ENCODE peak calls at places on chromosomes 13 and 19, in seven cellular contexts. O is left ventricle myocardium inferior; V is fibroblast of pulmonary artery; I is activated CD4-positive, CD25-positive, alpha-beta regulatory T cell treated with anti-CD3 and anti-CD28 coated beads, Interleukin-2, amount 50 U/mL, for 16 hours; X is T-cell; G is GOT3; Q is osteocyte. S is an unnamed sample.

GRCh38 chr13:77358001-77358400 is 31.1 kb upstream of the MYCBP2 start:
- DNase-seq in G (no peak), V (no peak), Q (no peak), I (no peak), X (no peak), O (no peak), S (no peak)

GRCh38 chr13:109737606-109738005 is 48.8 kb downstream of the IRS2 start:
- DNase-seq in X (no peak), Q (no peak), G (no peak), O (no peak), I (no peak), V (no peak), S (no peak)

GRCh38 chr13:59706101-59706976 is 457.4 kb downstream of the DIAPH3 start:
- DNase-seq in Q (no peak), X (no peak), V (no peak), O (no peak), I (no peak), G (no peak), S (no peak)

GRCh38 chr13:95676775-95677563 is at the start of gene DNAJC3:
- DNase-seq in G (peak), V (peak), I (peak), O (peak), X (peak), Q (peak), S (peak)

GRCh38 chr13:113216165-113217056 is 7.0 kb downstream of the CUL4A start:
- DNase-seq in O (peak), G (peak), Q (peak), X (no peak), V (peak), I (no peak), S (peak)

GRCh38 chr19:44931541-44931940 is 10.5 kb upstream of the APOC4 start:
- DNase-seq in O (no peak), Q (no peak), I (no peak), X (no peak), V (no peak), G (no peak), S (no peak)

GRCh38 chr13:32857689-32858088 is 158.5 kb upstream of the KL start:
- DNase-seq in I (no peak), O (no peak), G (no peak), X (no peak), V (no peak), Q (peak), S (no peak)

GRCh38 chr13:29594310-29594709 is 1.2 kb downstream of the SLC7A1 start:
- DNase-seq in X (peak), I (no peak), O (no peak), Q (no peak), G (no peak), V (peak), S (no peak)

GRCh38 chr13:40598599-40598998 is 67.8 kb downstream of the FOXO1 start:
- DNase-seq in V (no peak), I (no peak), G (no peak), X (no peak), O (no peak), Q (no peak), S (no peak)

GRCh38 chr13:107421028-107421427 is 794.3 kb downstream of the LIG4 start:
- DNase-seq in V (peak), X (no peak), Q (no peak), O (no peak), G (no peak), I (no peak), S (no peak)

GRCh38 chr13:23979361-23980159 is 82.3 kb upstream of the C1QTNF9B start:
- DNase-seq in O (peak), I (no peak), G (peak), X (peak), Q (peak), V (peak), S (peak)

GRCh38 chr13:69565334-69565733 is 542.3 kb upstream of the ATXN8OS start:
- DNase-seq in I (no peak), G (no peak), X (no peak), V (no peak), Q (no peak), O (no peak), S (no peak)

GRCh38 chr13:74110053-74110452 is 24.2 kb downstream of the KLF12 start:
- DNase-seq in I (no peak), Q (no peak), G (no peak), O (peak), V (no peak), X (no peak), S (peak)

GRCh38 chr19:39553082-39553652 is 13.2 kb upstream of the EID2 start:
- DNase-seq in G (no peak), X (no peak), O (no peak), I (no peak), Q (no peak), V (no peak), S (no peak)

GRCh38 chr13:79792716-79793115 is 311.8 kb downstream of the NDFIP2 start:
- DNase-seq in I (no peak), O (no peak), Q (no peak), X (no peak), G (no peak), V (no peak), S (no peak)

GRCh38 chr19:42038675-42039074 is 31.3 kb downstream of the GRIK5 start:
- DNase-seq in O (peak), Q (no peak), V (no peak), I (no peak), X (no peak), G (no peak), S (peak)

GRCh38 chr19:31175564-31176348 is 173.5 kb downstream of the TSHZ3 start:
- DNase-seq in G (no peak), O (no peak), Q (peak), X (no peak), I (no peak), V (no peak), S (no peak)

GRCh38 chr19:17370026-17370587 is 7.0 kb downstream of the PLVAP start:
- DNase-seq in O (no peak), Q (no peak), X (no peak), V (peak), I (no peak), G (no peak), S (no peak)

GRCh38 chr13:92122454-92122853 is 724.0 kb downstream of the GPC5 start:
- DNase-seq in X (no peak), V (peak), I (no peak), G (no peak), Q (no peak), O (no peak), S (no peak)

GRCh38 chr13:31881495-31881882 is 142.2 kb downstream of the RXFP2 start:
- DNase-seq in X (no peak), G (no peak), O (no peak), Q (no peak), V (no peak), I (no peak), S (no peak)

GRCh38 chr13:94660695-94661324 is 51.5 kb downstream of the SOX21 start:
- DNase-seq in G (no peak), O (no peak), I (no peak), X (no peak), V (peak), Q (no peak), S (no peak)

GRCh38 chr19:57282011-57282636 is 1.8 kb downstream of the ZNF460 start:
- DNase-seq in X (no peak), Q (peak), O (no peak), V (no peak), I (no peak), G (no peak), S (no peak)

GRCh38 chr13:59494560-59494970 is 669.2 kb downstream of the DIAPH3 start:
- DNase-seq in Q (no peak), V (peak), O (peak), X (no peak), G (no peak), I (no peak), S (no peak)

GRCh38 chr19:3061214-3062161 is 807 bp downstream of the TLE5 start:
- DNase-seq in O (peak), G (no peak), I (peak), Q (no peak), X (peak), V (peak), S (peak)

GRCh38 chr13:105660550-105660949 is 874.9 kb downstream of the EFNB2 start:
- DNase-seq in I (no peak), Q (no peak), O (no peak), X (no peak), V (no peak), G (no peak), S (no peak)

GRCh38 chr13:38473305-38473704 is 123.7 kb downstream of the UFM1 start:
- DNase-seq in O (no peak), X (no peak), Q (no peak), I (no peak), V (no peak), G (no peak), S (no peak)

GRCh38 chr13:61316647-61317046 is 99.0 kb downstream of the PCDH20 start:
- DNase-seq in Q (no peak), V (no peak), G (no peak), I (no peak), X (no peak), O (no peak), S (no peak)

GRCh38 chr19:31718898-31719297 is 369.7 kb upstream of the TSHZ3 start:
- DNase-seq in G (no peak), V (no peak), Q (no peak), X (no peak), O (no peak), I (no peak), S (no peak)

GRCh38 chr19:39144487-39145071 is 19.0 kb downstream of the PAK4 start:
- DNase-seq in V (peak), O (no peak), Q (no peak), G (no peak), X (no peak), I (no peak), S (peak)

GRCh38 chr13:43805681-43806128 is 18.9 kb upstream of the ENOX1 start:
- DNase-seq in G (no peak), X (no peak), I (no peak), V (no peak), Q (no peak), O (no peak), S (no peak)

S was measured in right cardiac atrium.